ENCODE peak calls at places on chromosomes 6 and 20, in seven cellular contexts. P, M, O, E, G, J and V are unnamed samples.

GRCh38 chr20:64160536-64161495 is 3.4 kb upstream of the MYT1 start:
- DNase-seq in J (no peak), M (peak), O (no peak), P (no peak), G (no peak), E (no peak), V (peak)

GRCh38 chr6:80689700-80690099 is 583.2 kb downstream of the BCKDHB start:
- DNase-seq in O (peak), P (no peak), J (no peak), E (no peak), M (no peak), G (no peak), V (no peak)

GRCh38 chr6:81808834-81809598 is 56.5 kb upstream of the TENT5A start:
- DNase-seq in E (no peak), G (no peak), J (no peak), P (no peak), M (no peak), O (peak), V (no peak)

GRCh38 chr6:35601331-35602132 is 87.2 kb downstream of the FKBP5 start:
- DNase-seq in G (no peak), E (no peak), M (no peak), O (peak), P (peak), J (peak), V (peak)

GRCh38 chr6:108872001-108872974 is 24.1 kb downstream of the ARMC2 start:
- DNase-seq in O (no peak), M (peak), J (peak), E (no peak), G (no peak), P (no peak), V (peak)

GRCh38 chr6:53014034-53014433 is 18.9 kb upstream of the GSTA4 start:
- DNase-seq in P (peak), O (peak), E (no peak), J (no peak), G (no peak), M (no peak), V (no peak)

GRCh38 chr6:13715444-13715883 is 3.8 kb upstream of the RANBP9 start:
- DNase-seq in G (no peak), O (peak), J (no peak), E (no peak), P (no peak), M (no peak), V (no peak)

GRCh38 chr20:17807670-17808069 is 107.9 kb downstream of the BANF2 start:
- DNase-seq in J (no peak), P (peak), O (peak), E (no peak), M (no peak), G (no peak), V (peak)

GRCh38 chr6:152206072-152206818 is 398.8 kb downstream of the ESR1 start:
- DNase-seq in J (peak), O (peak), E (peak), M (no peak), G (peak), P (peak), V (peak)

DNA sequence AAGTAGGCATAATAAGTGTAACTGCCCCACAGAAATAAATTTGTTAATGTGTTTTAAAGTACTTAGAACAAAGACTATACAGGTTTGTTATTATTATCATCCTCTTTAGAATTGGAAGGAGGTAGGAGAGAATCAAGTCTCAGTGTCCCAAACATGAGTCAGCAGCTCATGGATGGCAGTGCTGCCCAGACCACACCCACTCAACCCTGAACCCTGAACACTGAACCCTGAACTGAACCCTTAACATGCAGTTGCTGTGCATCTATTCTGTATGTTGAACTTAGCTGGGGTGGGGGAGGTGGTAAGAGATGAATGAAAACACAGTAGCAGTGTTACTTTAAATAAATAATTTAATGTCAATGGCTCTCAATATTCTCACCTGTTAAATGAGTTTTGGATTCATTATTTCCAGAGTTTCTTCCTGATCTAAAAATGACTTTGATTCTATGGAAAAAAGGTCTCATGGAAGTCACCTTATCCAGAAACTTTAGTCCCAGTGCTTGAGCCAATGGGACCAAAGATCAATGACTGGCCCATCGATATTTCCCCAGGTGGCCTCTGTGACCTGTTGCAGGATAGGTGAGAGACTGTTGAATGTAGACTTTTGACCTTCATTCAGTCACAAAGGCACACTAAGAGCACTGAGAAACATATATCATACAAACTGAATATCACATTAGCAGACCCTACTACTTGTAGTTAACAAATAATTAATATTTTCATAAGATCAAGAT is 3.1 kb upstream of the ANKRD66 start:
- DNase-seq in M (no peak), P (no peak), O (no peak), E (no peak), G (no peak), J (no peak), V (no peak)
- H2AK5ac ChIP-seq in M (no peak), P (no peak), O (no peak), E (no peak), G (no peak), J (no peak), V (no peak)

DNA sequence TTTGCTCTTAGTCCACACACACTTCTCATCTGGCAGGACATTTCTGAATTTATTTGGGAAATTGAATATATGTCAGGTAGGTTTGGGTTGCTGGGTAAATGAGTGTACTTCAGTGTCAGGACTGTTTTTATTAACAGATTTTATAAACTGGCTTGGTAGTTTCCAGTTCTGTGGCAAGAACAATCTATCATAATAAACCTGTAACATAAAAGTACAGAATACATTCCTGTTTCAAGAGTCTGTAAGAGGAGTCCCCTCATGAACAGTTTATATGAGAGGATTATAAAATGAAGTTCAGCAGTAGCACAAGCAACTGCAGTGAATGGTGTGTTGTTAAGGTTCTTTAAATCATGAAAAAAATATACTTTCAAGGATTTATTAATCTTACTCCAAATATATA is 81.8 kb downstream of the LAMA2 start:
- DNase-seq in G (no peak), O (no peak), P (no peak), E (no peak), J (no peak), M (no peak), V (no peak)
- H3K9ac ChIP-seq in G (no peak), O (no peak), P (no peak), E (no peak), J (no peak), M (no peak), V (no peak)

GRCh38 chr20:44626278-44626677 is 25.2 kb downstream of the ADA start:
- DNase-seq in P (no peak), M (no peak), E (no peak), O (no peak), J (no peak), G (no peak), V (no peak)
- H3K23ac ChIP-seq in P (no peak), M (no peak), E (no peak), O (no peak), J (no peak), G (no peak), V (no peak)

GRCh38 chr6:66628917-66629316 is 921.9 kb upstream of the EYS start:
- DNase-seq in P (no peak), E (no peak), J (no peak), G (no peak), M (no peak), O (peak), V (no peak)
- H2AK5ac ChIP-seq in P (no peak), E (no peak), J (no peak), G (no peak), M (no peak), O (no peak), V (no peak)

GRCh38 chr20:32514760-32515159 is 70.4 kb downstream of the NOL4L start:
- DNase-seq in G (no peak), E (no peak), O (no peak), P (no peak), J (no peak), M (no peak), V (no peak)

GRCh38 chr20:32515631-32516101 is 69.5 kb downstream of the NOL4L start:
- DNase-seq in G (no peak), M (no peak), J (no peak), P (no peak), E (no peak), O (no peak), V (no peak)

GRCh38 chr20:32512047-32512385 is 73.1 kb downstream of the NOL4L start:
- DNase-seq in P (no peak), E (peak), G (no peak), M (no peak), J (no peak), O (no peak), V (no peak)

GRCh38 chr20:32511358-32512046 is 73.6 kb downstream of the NOL4L start:
- DNase-seq in O (no peak), E (no peak), G (no peak), P (no peak), M (no peak), J (no peak), V (no peak)

DNA sequence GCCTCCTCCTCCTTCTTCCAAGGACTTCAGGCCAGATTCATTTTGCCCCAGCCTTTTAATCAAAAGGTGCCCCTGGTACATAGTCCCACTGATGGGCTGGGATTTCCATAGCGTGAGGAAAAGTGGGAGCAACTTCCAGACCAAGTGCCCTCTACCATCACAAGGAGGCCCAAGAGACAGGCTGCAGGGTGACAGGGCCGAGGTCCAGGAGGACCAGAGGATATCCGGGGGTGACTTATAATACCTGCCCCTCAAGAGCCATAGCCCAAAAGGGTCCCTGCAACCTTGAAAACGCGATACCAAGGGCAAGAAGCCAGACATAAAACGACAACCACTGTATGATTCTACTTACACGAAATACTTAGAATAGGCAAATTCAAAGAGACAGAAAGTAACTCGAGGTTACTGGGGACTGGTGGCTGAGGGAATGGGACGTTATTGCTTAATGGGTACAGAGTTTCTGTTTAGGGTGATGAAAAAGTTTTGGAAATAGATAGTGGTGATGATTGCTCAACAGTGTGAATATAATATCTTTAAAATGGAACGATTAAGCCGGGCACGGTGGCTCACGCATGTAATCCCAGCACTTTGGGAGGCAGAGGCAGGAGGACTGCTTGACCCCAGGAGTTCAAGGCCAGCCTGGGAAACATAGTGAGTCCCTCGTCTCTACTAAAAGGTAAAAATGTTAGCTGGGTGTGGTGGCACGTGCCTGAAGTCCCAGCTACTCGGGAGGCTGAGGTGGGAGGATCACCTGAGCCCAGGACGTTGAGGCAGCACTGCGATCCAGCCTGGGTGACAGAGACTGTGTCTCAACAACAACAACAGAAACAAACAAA is 71.9 kb downstream of the NOL4L start:
- DNase-seq in O (no peak), G (no peak), J (no peak), P (no peak), M (no peak), E (peak), V (no peak)
- H3K9ac ChIP-seq in O (no peak), G (no peak), J (no peak), P (no peak), M (no peak), E (no peak), V (no peak)

DNA sequence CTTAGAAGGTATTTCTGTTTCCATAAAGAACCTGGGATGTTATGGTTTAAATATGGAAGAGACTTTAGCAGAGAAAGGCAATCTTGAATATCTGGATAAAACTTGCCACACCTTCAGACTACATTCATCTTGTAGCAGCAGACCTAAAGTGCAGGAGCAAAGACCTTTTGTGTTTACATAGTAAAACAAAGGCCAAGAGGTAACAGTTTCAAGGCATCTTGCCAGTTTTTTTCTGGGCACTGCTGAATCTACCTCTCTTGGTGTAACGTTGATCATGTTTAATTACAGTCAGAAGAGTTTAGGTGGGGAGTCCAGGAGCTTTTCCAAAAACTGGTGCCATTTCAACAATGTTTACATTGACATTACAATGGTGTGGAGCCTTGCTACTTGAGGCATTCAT is 94.6 kb downstream of the F13A1 start:
- DNase-seq in G (no peak), J (no peak), E (no peak), O (no peak), M (no peak), P (no peak), V (no peak)
- H3K23ac ChIP-seq in G (no peak), J (no peak), E (no peak), O (no peak), M (no peak), P (no peak), V (no peak)

GRCh38 chr20:1242530-1242929 is 16.7 kb downstream of the RAD21L1 start:
- DNase-seq in M (no peak), J (no peak), P (peak), O (peak), G (no peak), E (no peak), V (no peak)
- H2AK5ac ChIP-seq in M (no peak), J (no peak), P (no peak), O (no peak), G (no peak), E (no peak), V (no peak)

DNA sequence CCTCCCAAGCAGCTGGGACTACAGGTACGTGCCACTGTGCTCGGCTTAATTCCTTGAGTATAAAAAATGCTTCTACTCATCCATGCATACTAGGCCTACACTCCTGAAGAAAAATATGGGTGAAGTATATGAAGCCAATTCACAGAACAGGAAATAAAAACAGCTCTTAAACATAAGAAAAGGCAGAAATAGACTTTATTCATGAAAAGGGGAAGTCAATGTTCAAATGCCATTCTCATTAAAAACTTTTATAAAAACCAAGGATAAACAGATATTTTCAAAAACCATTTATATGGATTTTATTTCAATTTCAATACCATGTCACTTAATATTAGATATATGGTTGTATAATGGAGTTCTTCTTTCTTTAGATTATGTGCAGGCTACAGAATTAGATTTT is 18.3 kb downstream of the SERPINB9 start:
- DNase-seq in P (no peak), J (no peak), G (no peak), M (no peak), E (no peak), O (no peak), V (no peak)
- H3K9ac ChIP-seq in P (no peak), J (no peak), G (no peak), M (no peak), E (no peak), O (no peak), V (no peak)